ENCODE peak calls at places on chromosomes 7 and 10, in five cellular contexts. T, J, Q, U and H are unnamed samples.

GRCh38 chr10:125662616-125663015 is 20.3 kb downstream of the TEX36 start:
- DNase-seq in T (no peak), J (peak), U (no peak), Q (no peak), H (no peak)

GRCh38 chr10:32298066-32298812 is 48.7 kb downstream of the EPC1 start:
- DNase-seq in U (no peak), J (no peak), T (no peak), Q (peak), H (no peak)

GRCh38 chr10:36671607-36672006 is 453.8 kb upstream of the ANKRD30A start:
- DNase-seq in T (no peak), Q (no peak), J (no peak), U (no peak), H (no peak)

GRCh38 chr7:139548302-139549028 is 25.0 kb downstream of the CLEC2L start:
- DNase-seq in Q (no peak), J (no peak), U (no peak), T (no peak), H (peak)

GRCh38 chr10:121292396-121292795 is 305.8 kb downstream of the FGFR2 start:
- DNase-seq in Q (no peak), U (no peak), J (no peak), T (no peak), H (peak)

GRCh38 chr10:83983578-83984255 is 155.6 kb upstream of the GHITM start:
- DNase-seq in J (peak), Q (peak), U (no peak), T (no peak), H (no peak)

GRCh38 chr7:117458977-117459583 is 20.7 kb upstream of the CFTR start:
- DNase-seq in U (no peak), Q (peak), J (no peak), T (no peak), H (peak)

GRCh38 chr7:82705831-82706230 is 262.3 kb upstream of the CACNA2D1 start:
- DNase-seq in U (no peak), J (no peak), T (no peak), Q (no peak), H (no peak)

GRCh38 chr10:72095195-72095594 is 6.8 kb upstream of the SPOCK2 start:
- DNase-seq in Q (no peak), J (no peak), T (no peak), U (no peak), H (no peak)

GRCh38 chr10:3774814-3775670 is 10.0 kb downstream of the KLF6 start:
- DNase-seq in T (no peak), U (no peak), J (peak), Q (no peak), H (no peak)

GRCh38 chr10:97149065-97149680 is 36.6 kb downstream of the SLIT1 start:
- DNase-seq in Q (no peak), U (no peak), T (no peak), J (no peak), H (no peak)
- TF ChIP-seq EP300 in Q (no peak), U (no peak), T (no peak), J (no peak), H (no peak)

DNA sequence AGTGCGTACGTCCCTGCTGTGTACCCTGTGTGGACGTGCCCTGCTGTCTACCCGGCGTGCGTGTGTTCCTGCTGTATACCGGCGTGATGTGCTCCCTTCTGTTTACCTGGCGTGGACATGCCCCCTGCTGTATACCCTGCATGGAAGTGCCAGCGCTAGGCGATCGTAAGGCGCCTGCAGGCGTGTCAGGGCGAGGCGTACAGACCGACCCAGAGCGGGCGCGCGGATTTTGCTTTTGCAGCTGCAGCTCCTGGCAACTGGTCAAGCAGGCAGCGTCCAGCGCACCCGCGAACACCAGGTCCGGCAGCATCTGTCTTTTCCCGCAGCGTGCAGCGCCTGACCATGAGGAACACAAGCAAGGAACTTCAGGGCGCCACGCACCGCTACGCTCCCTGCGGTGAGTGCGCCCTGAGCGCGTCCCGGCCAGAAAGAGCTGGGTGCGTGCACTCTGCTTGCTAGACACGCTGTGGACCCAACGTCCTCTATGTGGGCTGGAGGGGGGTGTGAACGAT is 680 bp downstream of the C7orf57 start:
- DNase-seq in J (no peak), U (no peak), T (no peak), Q (no peak), H (peak)
- H3K4me3 ChIP-seq in J (no peak), U (peak), T (no peak), Q (no peak), H (peak)

GRCh38 chr7:35720849-35721248 is 25.9 kb upstream of the HERPUD2 start:
- DNase-seq in U (no peak), J (no peak), T (no peak), Q (no peak), H (no peak)
- TF ChIP-seq TAF1 in U (no peak), J (no peak), T (no peak), Q (no peak), H (no peak)

GRCh38 chr10:109922976-109923921 is at the start of gene XPNPEP1:
- DNase-seq in J (peak), Q (peak), U (no peak), T (no peak), H (peak)
- TF ChIP-seq EP300 in J (no peak), Q (no peak), U (no peak), T (no peak), H (no peak)

GRCh38 chr7:40015790-40016296 is 65.8 kb downstream of the CDK13 start:
- DNase-seq in U (no peak), T (peak), Q (peak), J (no peak), H (peak)

GRCh38 chr7:40014376-40014775 is 64.3 kb downstream of the CDK13 start:
- DNase-seq in Q (no peak), T (no peak), J (no peak), U (no peak), H (no peak)

GRCh38 chr7:40024841-40025240 is 74.8 kb downstream of the CDK13 start:
- DNase-seq in Q (no peak), T (no peak), J (no peak), U (no peak), H (no peak)

GRCh38 chr7:40024048-40024447 is 74.0 kb downstream of the CDK13 start:
- DNase-seq in J (no peak), T (no peak), Q (no peak), U (no peak), H (no peak)

GRCh38 chr7:40019558-40019957 is 69.5 kb downstream of the CDK13 start:
- DNase-seq in Q (peak), U (no peak), J (no peak), T (no peak), H (no peak)
- H3K4me3 ChIP-seq in Q (no peak), U (no peak), J (no peak), T (no peak), H (no peak)

GRCh38 chr7:29877196-29877595 is 70.9 kb downstream of the WIPF3 start:
- DNase-seq in T (no peak), U (no peak), Q (peak), J (no peak), H (no peak)

GRCh38 chr7:29873644-29874294 is 67.5 kb downstream of the WIPF3 start:
- DNase-seq in T (no peak), J (no peak), U (no peak), Q (no peak), H (no peak)

GRCh38 chr7:29875741-29876140 is 69.4 kb downstream of the WIPF3 start:
- DNase-seq in T (no peak), U (no peak), J (no peak), Q (no peak), H (no peak)

GRCh38 chr7:29866490-29866930 is 60.2 kb downstream of the WIPF3 start:
- DNase-seq in J (no peak), Q (no peak), U (no peak), T (no peak), H (no peak)

DNA sequence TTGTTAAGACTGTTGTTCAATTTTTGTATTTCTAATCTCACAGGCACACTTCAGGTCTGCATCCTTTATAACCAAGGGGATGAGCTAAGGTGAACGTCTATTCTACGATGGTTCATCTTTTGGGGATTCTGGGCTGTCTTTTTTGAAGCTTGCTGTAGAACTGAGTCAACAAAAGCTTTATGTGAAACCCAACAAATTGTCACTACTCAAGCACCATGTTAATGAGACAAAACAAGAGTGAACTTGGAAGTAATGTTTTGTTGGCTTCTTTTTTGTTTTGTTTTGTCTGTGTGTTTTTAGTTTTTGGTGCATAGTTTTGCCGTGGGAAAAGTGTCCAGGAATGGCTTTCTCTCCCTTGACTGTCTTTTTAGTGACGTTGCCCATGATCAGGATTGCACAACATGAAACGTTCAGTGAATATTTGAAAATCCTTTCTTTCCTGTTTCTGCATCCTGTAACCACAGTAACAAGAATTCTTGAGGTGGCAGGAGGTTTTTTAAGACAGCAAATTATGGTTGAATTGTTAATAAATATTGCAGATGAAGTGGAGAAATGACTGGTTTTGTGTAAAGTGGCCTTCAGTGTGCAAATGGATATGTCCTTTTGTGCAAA is 65.6 kb downstream of the WIPF3 start:
- DNase-seq in T (no peak), U (no peak), Q (no peak), J (no peak), H (no peak)
- TF ChIP-seq TAF1 in T (no peak), U (no peak), Q (no peak), J (no peak), H (no peak)

GRCh38 chr7:134892002-134892693 is 94.2 kb upstream of the AGBL3 start:
- DNase-seq in Q (peak), T (no peak), U (no peak), J (no peak), H (peak)
- TF ChIP-seq EP300 in Q (peak), T (no peak), U (no peak), J (no peak), H (no peak)

GRCh38 chr10:60082341-60083038 is 176.1 kb upstream of the CCDC6 start:
- DNase-seq in T (no peak), U (no peak), Q (no peak), J (no peak), H (no peak)
- H3K4me3 ChIP-seq in T (no peak), U (no peak), Q (no peak), J (no peak), H (no peak)